ENCODE peak calls at places on chromosomes 5 and 9, in six cellular contexts. M is left colon, D is KG1, F is tibial nerve, Z is GM03348, O is NCI-H1105 treated with DMSO at 0.1 percent for 48 hours. U is an unnamed sample.

GRCh38 chr5:152462021-152462721 is 57.1 kb upstream of the NMUR2 start:
- DNase-seq in M (no peak), D (no peak), F (no peak), Z (no peak), O (peak; percentile 16), U (no peak)

GRCh38 chr9:38482918-38483592 is 58.8 kb upstream of the IGFBPL1 start:
- DNase-seq in M (no peak), D (no peak), F (no peak), Z (no peak), O (no peak), U (no peak)

GRCh38 chr9:37428345-37428744 is 5.8 kb downstream of the GRHPR start:
- DNase-seq in M (no peak), D (no peak), F (no peak), Z (no peak), O (no peak), U (no peak)

GRCh38 chr5:180052211-180052818 is 19.2 kb downstream of the RNF130 start:
- DNase-seq in M (no peak), D (no peak), F (no peak), Z (no peak), O (no peak), U (no peak)

GRCh38 chr5:20972419-20972925 is 984.5 kb upstream of the CDH18 start:
- DNase-seq in M (no peak), D (no peak), F (no peak), Z (peak; percentile 1), O (no peak), U (no peak)

GRCh38 chr9:89177401-89178161 is 1.0 kb downstream of the SHC3 start:
- DNase-seq in M (no peak), D (no peak), F (no peak), Z (peak; percentile 40), O (peak; percentile 13), U (peak; percentile 76)

GRCh38 chr5:112210430-112211005 is 208.6 kb downstream of the EPB41L4A start:
- DNase-seq in M (peak; percentile 33), D (no peak), F (no peak), Z (peak; percentile 36), O (peak; percentile 19), U (no peak)

GRCh38 chr5:18114161-18114802 is 480.0 kb downstream of the TAF11L14 start:
- DNase-seq in M (no peak), D (no peak), F (no peak), Z (no peak), O (no peak), U (no peak)

GRCh38 chr5:79509244-79509880 is 4.6 kb downstream of the HOMER1 start:
- DNase-seq in M (no peak), D (no peak), F (no peak), Z (no peak), O (no peak), U (no peak)

GRCh38 chr5:83035373-83036170 is 41.6 kb downstream of the TMEM167A start:
- DNase-seq in M (no peak), D (peak; percentile 49), F (no peak), Z (peak; percentile 5), O (peak; percentile 81), U (peak; percentile 3)

U was measured in pancreas.